ENCODE peak calls at places on chromosomes 4 and X, in ten cellular contexts. One of them, this sample, is unnamed.

GRCh38 chrX:3176439-3176820 is 135.2 kb downstream of the ARSF start:
- DNase-seq in A549: no peak
- DNase-seq in colonic mucosa: no peak
- DNase-seq in cardiac fibroblast: peak
- DNase-seq in endodermal cell: no peak
- DNase-seq in type B pancreatic cell: no peak
- DNase-seq in hepatocyte: peak
- DNase-seq in right lobe of liver: no peak
- DNase-seq in foreskin fibroblast: peak
- DNase-seq in fibroblast of mammary gland: peak
- DNase-seq in this sample: no peak

GRCh38 chrX:72430405-72430968 is 124.8 kb upstream of the CITED1 start:
- DNase-seq in A549: no peak
- DNase-seq in colonic mucosa: no peak
- DNase-seq in cardiac fibroblast: peak
- DNase-seq in endodermal cell: no peak
- DNase-seq in type B pancreatic cell: no peak
- DNase-seq in hepatocyte: no peak
- DNase-seq in right lobe of liver: no peak
- DNase-seq in foreskin fibroblast: no peak
- DNase-seq in fibroblast of mammary gland: no peak
- DNase-seq in this sample: no peak

GRCh38 chr4:6095023-6095817 is 77.0 kb upstream of the C4orf50 start:
- DNase-seq in A549: no peak
- DNase-seq in colonic mucosa: no peak
- DNase-seq in cardiac fibroblast: no peak
- DNase-seq in endodermal cell: peak
- DNase-seq in type B pancreatic cell: no peak
- DNase-seq in hepatocyte: peak
- DNase-seq in right lobe of liver: no peak
- DNase-seq in foreskin fibroblast: no peak
- DNase-seq in fibroblast of mammary gland: peak
- DNase-seq in this sample: no peak

GRCh38 chrX:149512225-149512885 is 7.2 kb upstream of the IDS start:
- DNase-seq in A549: peak
- DNase-seq in colonic mucosa: peak
- DNase-seq in cardiac fibroblast: peak
- DNase-seq in endodermal cell: peak
- DNase-seq in type B pancreatic cell: no peak
- DNase-seq in hepatocyte: peak
- DNase-seq in right lobe of liver: no peak
- DNase-seq in foreskin fibroblast: peak
- DNase-seq in fibroblast of mammary gland: peak
- DNase-seq in this sample: peak

GRCh38 chrX:1734806-1735205 is 119.9 kb downstream of the ASMT start:
- DNase-seq in A549: no peak
- DNase-seq in colonic mucosa: no peak
- DNase-seq in cardiac fibroblast: no peak
- DNase-seq in endodermal cell: no peak
- DNase-seq in type B pancreatic cell: no peak
- DNase-seq in hepatocyte: no peak
- DNase-seq in right lobe of liver: no peak
- DNase-seq in foreskin fibroblast: no peak
- DNase-seq in fibroblast of mammary gland: no peak
- DNase-seq in this sample: no peak

GRCh38 chr4:122065149-122065548 is 87.0 kb upstream of the BLTP1 start:
- DNase-seq in A549: no peak
- DNase-seq in colonic mucosa: no peak
- DNase-seq in cardiac fibroblast: no peak
- DNase-seq in endodermal cell: no peak
- DNase-seq in type B pancreatic cell: no peak
- DNase-seq in hepatocyte: no peak
- DNase-seq in right lobe of liver: no peak
- DNase-seq in foreskin fibroblast: no peak
- DNase-seq in fibroblast of mammary gland: no peak
- DNase-seq in this sample: no peak

GRCh38 chr4:174604198-174604597 is 81.9 kb upstream of the HPGD start:
- DNase-seq in A549: no peak
- DNase-seq in colonic mucosa: no peak
- DNase-seq in cardiac fibroblast: peak
- DNase-seq in endodermal cell: no peak
- DNase-seq in type B pancreatic cell: no peak
- DNase-seq in hepatocyte: peak
- DNase-seq in right lobe of liver: no peak
- DNase-seq in foreskin fibroblast: peak
- DNase-seq in fibroblast of mammary gland: peak
- DNase-seq in this sample: no peak

GRCh38 chr4:173218411-173219125 is 50.0 kb downstream of the GALNT7 start:
- DNase-seq in A549: peak
- DNase-seq in colonic mucosa: no peak
- DNase-seq in cardiac fibroblast: peak
- DNase-seq in endodermal cell: no peak
- DNase-seq in type B pancreatic cell: no peak
- DNase-seq in hepatocyte: no peak
- DNase-seq in right lobe of liver: no peak
- DNase-seq in foreskin fibroblast: peak
- DNase-seq in fibroblast of mammary gland: peak
- DNase-seq in this sample: no peak

GRCh38 chrX:129875669-129876068 is 30.3 kb upstream of the UTP14A start:
- DNase-seq in A549: no peak
- DNase-seq in colonic mucosa: no peak
- DNase-seq in cardiac fibroblast: peak
- DNase-seq in endodermal cell: no peak
- DNase-seq in type B pancreatic cell: no peak
- DNase-seq in hepatocyte: no peak
- DNase-seq in right lobe of liver: no peak
- DNase-seq in foreskin fibroblast: peak
- DNase-seq in fibroblast of mammary gland: peak
- DNase-seq in this sample: no peak

GRCh38 chr4:22162454-22162853 is 213.9 kb upstream of the KCNIP4 start:
- DNase-seq in A549: no peak
- DNase-seq in colonic mucosa: no peak
- DNase-seq in cardiac fibroblast: no peak
- DNase-seq in endodermal cell: no peak
- DNase-seq in type B pancreatic cell: no peak
- DNase-seq in hepatocyte: no peak
- DNase-seq in right lobe of liver: no peak
- DNase-seq in foreskin fibroblast: no peak
- DNase-seq in fibroblast of mammary gland: no peak
- DNase-seq in this sample: no peak

GRCh38 chr4:104393649-104394048 is 101.0 kb downstream of the CXXC4 start:
- DNase-seq in A549: no peak
- DNase-seq in colonic mucosa: no peak
- DNase-seq in cardiac fibroblast: no peak
- DNase-seq in endodermal cell: no peak
- DNase-seq in type B pancreatic cell: no peak
- DNase-seq in hepatocyte: no peak
- DNase-seq in right lobe of liver: no peak
- DNase-seq in foreskin fibroblast: no peak
- DNase-seq in fibroblast of mammary gland: no peak
- DNase-seq in this sample: no peak

GRCh38 chr4:155342142-155342541 is 34.6 kb downstream of the MAP9 start:
- DNase-seq in A549: peak
- DNase-seq in colonic mucosa: no peak
- DNase-seq in cardiac fibroblast: peak
- DNase-seq in endodermal cell: no peak
- DNase-seq in type B pancreatic cell: no peak
- DNase-seq in hepatocyte: no peak
- DNase-seq in right lobe of liver: no peak
- DNase-seq in foreskin fibroblast: peak
- DNase-seq in fibroblast of mammary gland: peak
- DNase-seq in this sample: no peak

GRCh38 chr4:109969087-109969486 is 56.4 kb downstream of the EGF start:
- DNase-seq in A549: no peak
- DNase-seq in colonic mucosa: no peak
- DNase-seq in cardiac fibroblast: no peak
- DNase-seq in endodermal cell: no peak
- DNase-seq in type B pancreatic cell: no peak
- DNase-seq in hepatocyte: no peak
- DNase-seq in right lobe of liver: no peak
- DNase-seq in foreskin fibroblast: no peak
- DNase-seq in fibroblast of mammary gland: peak
- DNase-seq in this sample: no peak

GRCh38 chr4:168995537-168996295 is 14.3 kb downstream of the CBR4 start:
- DNase-seq in A549: no peak
- DNase-seq in colonic mucosa: no peak
- DNase-seq in cardiac fibroblast: peak
- DNase-seq in endodermal cell: no peak
- DNase-seq in type B pancreatic cell: no peak
- DNase-seq in hepatocyte: no peak
- DNase-seq in right lobe of liver: no peak
- DNase-seq in foreskin fibroblast: peak
- DNase-seq in fibroblast of mammary gland: peak
- DNase-seq in this sample: no peak

GRCh38 chrX:79081895-79082512 is 62.5 kb upstream of the GPR174 start:
- DNase-seq in A549: peak
- DNase-seq in colonic mucosa: peak
- DNase-seq in cardiac fibroblast: peak
- DNase-seq in endodermal cell: no peak
- DNase-seq in type B pancreatic cell: no peak
- DNase-seq in hepatocyte: peak
- DNase-seq in right lobe of liver: no peak
- DNase-seq in foreskin fibroblast: peak
- DNase-seq in fibroblast of mammary gland: peak
- DNase-seq in this sample: peak

GRCh38 chrX:108557594-108557993 is 118.0 kb downstream of the COL4A5 start:
- DNase-seq in A549: no peak
- DNase-seq in colonic mucosa: no peak
- DNase-seq in cardiac fibroblast: no peak
- DNase-seq in endodermal cell: no peak
- DNase-seq in type B pancreatic cell: no peak
- DNase-seq in hepatocyte: no peak
- DNase-seq in right lobe of liver: no peak
- DNase-seq in foreskin fibroblast: no peak
- DNase-seq in fibroblast of mammary gland: no peak
- DNase-seq in this sample: no peak

GRCh38 chr4:26803462-26803861 is 57.2 kb upstream of the STIM2 start:
- DNase-seq in A549: no peak
- DNase-seq in colonic mucosa: no peak
- DNase-seq in cardiac fibroblast: no peak
- DNase-seq in endodermal cell: no peak
- DNase-seq in type B pancreatic cell: no peak
- DNase-seq in hepatocyte: no peak
- DNase-seq in right lobe of liver: no peak
- DNase-seq in foreskin fibroblast: peak
- DNase-seq in fibroblast of mammary gland: no peak
- DNase-seq in this sample: peak

GRCh38 chr4:54669831-54670230 is 12.1 kb downstream of the KIT start:
- DNase-seq in A549: no peak
- DNase-seq in colonic mucosa: no peak
- DNase-seq in cardiac fibroblast: no peak
- DNase-seq in endodermal cell: peak
- DNase-seq in type B pancreatic cell: no peak
- DNase-seq in hepatocyte: no peak
- DNase-seq in right lobe of liver: no peak
- DNase-seq in foreskin fibroblast: no peak
- DNase-seq in fibroblast of mammary gland: no peak
- DNase-seq in this sample: no peak

DNA sequence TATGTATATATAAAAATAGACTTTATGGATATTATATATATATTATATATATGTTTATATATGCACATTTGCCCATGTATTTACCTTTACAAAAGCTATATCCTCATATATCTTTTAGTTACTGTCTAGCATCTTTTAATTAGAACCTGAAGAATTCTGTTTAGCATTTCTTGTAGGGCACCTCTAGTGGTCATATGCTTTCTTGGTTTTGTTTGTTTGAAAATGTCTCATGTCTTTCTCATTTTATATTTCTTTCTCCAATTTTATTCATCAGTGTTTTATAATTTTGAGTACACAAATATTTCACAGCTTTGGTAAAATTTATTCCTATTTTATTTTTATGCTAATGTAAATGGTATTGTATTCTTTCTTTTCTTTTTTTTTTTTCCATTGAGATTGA is 70.3 kb upstream of the SPIN4 start:
- DNase-seq in A549: no peak
- DNase-seq in colonic mucosa: no peak
- DNase-seq in cardiac fibroblast: no peak
- DNase-seq in endodermal cell: no peak
- DNase-seq in type B pancreatic cell: no peak
- DNase-seq in hepatocyte: no peak
- DNase-seq in right lobe of liver: no peak
- DNase-seq in foreskin fibroblast: no peak
- DNase-seq in fibroblast of mammary gland: no peak
- DNase-seq in this sample: no peak
- TF ChIP-seq CTCF in A549: no peak
- TF ChIP-seq CTCF in colonic mucosa: no peak
- TF ChIP-seq CTCF in cardiac fibroblast: peak
- TF ChIP-seq CTCF in endodermal cell: peak
- TF ChIP-seq CTCF in type B pancreatic cell: peak
- TF ChIP-seq CTCF in hepatocyte: no peak
- TF ChIP-seq CTCF in right lobe of liver: peak
- TF ChIP-seq CTCF in foreskin fibroblast: no peak
- TF ChIP-seq CTCF in fibroblast of mammary gland: no peak
- TF ChIP-seq CTCF in this sample: no peak

GRCh38 chrX:136608295-136608933 is 39.5 kb upstream of the CD40LG start:
- DNase-seq in A549: no peak
- DNase-seq in colonic mucosa: peak
- DNase-seq in cardiac fibroblast: peak
- DNase-seq in endodermal cell: peak
- DNase-seq in type B pancreatic cell: no peak
- DNase-seq in hepatocyte: no peak
- DNase-seq in right lobe of liver: no peak
- DNase-seq in foreskin fibroblast: peak
- DNase-seq in fibroblast of mammary gland: peak
- DNase-seq in this sample: peak
- TF ChIP-seq CTCF in A549: peak
- TF ChIP-seq CTCF in colonic mucosa: peak
- TF ChIP-seq CTCF in cardiac fibroblast: peak
- TF ChIP-seq CTCF in endodermal cell: peak
- TF ChIP-seq CTCF in type B pancreatic cell: peak
- TF ChIP-seq CTCF in hepatocyte: peak
- TF ChIP-seq CTCF in right lobe of liver: peak
- TF ChIP-seq CTCF in foreskin fibroblast: peak
- TF ChIP-seq CTCF in fibroblast of mammary gland: peak
- TF ChIP-seq CTCF in this sample: peak

DNA sequence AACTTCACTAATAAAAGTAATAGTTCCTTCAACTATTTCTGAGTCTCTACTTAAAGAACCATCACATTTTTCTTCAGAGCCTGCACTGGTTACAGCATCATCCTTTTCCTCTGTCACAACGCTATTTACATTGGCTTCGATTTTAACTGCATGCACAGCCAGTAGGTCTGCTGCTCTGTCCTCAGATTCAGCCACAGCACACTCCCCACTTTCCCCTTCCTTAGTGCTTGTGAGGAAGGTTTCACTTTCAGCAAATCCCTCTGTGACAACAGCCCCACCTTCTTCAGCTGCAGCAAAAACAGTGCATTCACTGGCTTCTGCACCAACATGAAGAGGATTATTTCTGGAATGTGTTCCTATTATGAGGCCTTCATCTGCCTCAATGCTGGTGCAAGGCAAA is 25.7 kb downstream of the BOD1L1 start:
- DNase-seq in A549: no peak
- DNase-seq in colonic mucosa: no peak
- DNase-seq in cardiac fibroblast: no peak
- DNase-seq in endodermal cell: no peak
- DNase-seq in type B pancreatic cell: no peak
- DNase-seq in hepatocyte: no peak
- DNase-seq in right lobe of liver: no peak
- DNase-seq in foreskin fibroblast: no peak
- DNase-seq in fibroblast of mammary gland: no peak
- DNase-seq in this sample: no peak
- TF ChIP-seq CTCF in A549: no peak
- TF ChIP-seq CTCF in colonic mucosa: no peak
- TF ChIP-seq CTCF in cardiac fibroblast: no peak
- TF ChIP-seq CTCF in endodermal cell: no peak
- TF ChIP-seq CTCF in type B pancreatic cell: no peak
- TF ChIP-seq CTCF in hepatocyte: no peak
- TF ChIP-seq CTCF in right lobe of liver: no peak
- TF ChIP-seq CTCF in foreskin fibroblast: no peak
- TF ChIP-seq CTCF in fibroblast of mammary gland: no peak
- TF ChIP-seq CTCF in this sample: no peak

GRCh38 chr4:3443750-3444309 is 2.1 kb downstream of the HGFAC start:
- DNase-seq in A549: no peak
- DNase-seq in colonic mucosa: no peak
- DNase-seq in cardiac fibroblast: no peak
- DNase-seq in endodermal cell: no peak
- DNase-seq in type B pancreatic cell: no peak
- DNase-seq in hepatocyte: no peak
- DNase-seq in right lobe of liver: peak
- DNase-seq in foreskin fibroblast: no peak
- DNase-seq in fibroblast of mammary gland: no peak
- DNase-seq in this sample: no peak
- TF ChIP-seq CTCF in A549: peak
- TF ChIP-seq CTCF in colonic mucosa: no peak
- TF ChIP-seq CTCF in cardiac fibroblast: no peak
- TF ChIP-seq CTCF in endodermal cell: no peak
- TF ChIP-seq CTCF in type B pancreatic cell: no peak
- TF ChIP-seq CTCF in hepatocyte: no peak
- TF ChIP-seq CTCF in right lobe of liver: no peak
- TF ChIP-seq CTCF in foreskin fibroblast: no peak
- TF ChIP-seq CTCF in fibroblast of mammary gland: no peak
- TF ChIP-seq CTCF in this sample: peak